ENCODE peak calls at places on chromosomes 6 and 20, in eight cellular contexts. B is stomach, A is left ventricle myocardium inferior, G is GM23248, M is NCI-H1105 treated with DMSO at 0.1 percent for 48 hours, V is GM12865, K is mesenchymal stem cell, R is NCI-H2081. T is an unnamed sample.

GRCh38 chr6:159887146-159887545 is 3.6 kb upstream of the MAS1 start:
- DNase-seq in B (no peak), A (no peak), G (no peak), M (no peak), V (no peak), K (no peak), R (no peak), T (no peak)

GRCh38 chr20:58233881-58234528 is 5.6 kb upstream of the ANKRD60 start:
- DNase-seq in B (no peak), A (no peak), G (peak), M (peak), V (peak), K (peak), R (no peak), T (no peak)

GRCh38 chr20:21228511-21228910 is 74.6 kb upstream of the XRN2 start:
- DNase-seq in B (no peak), A (no peak), G (no peak), M (no peak), V (peak), K (no peak), R (no peak), T (no peak)

GRCh38 chr6:45690846-45691245 is 313.1 kb upstream of the SUPT3H start:
- DNase-seq in B (no peak), A (no peak), G (peak), M (no peak), V (no peak), K (no peak), R (no peak), T (no peak)

GRCh38 chr6:101722481-101722880 is 329.0 kb downstream of the GRIK2 start:
- DNase-seq in B (no peak), A (no peak), G (peak), M (no peak), V (no peak), K (no peak), R (no peak), T (no peak)

GRCh38 chr6:26329763-26330511 is 35.1 kb upstream of the BTN3A2 start:
- DNase-seq in B (no peak), A (no peak), G (peak), M (no peak), V (peak), K (peak), R (peak), T (no peak)

GRCh38 chr6:15530411-15530810 is 132.4 kb downstream of the DTNBP1 start:
- DNase-seq in B (no peak), A (no peak), G (no peak), M (no peak), V (no peak), K (no peak), R (no peak), T (no peak)

GRCh38 chr20:654427-654770 is 1.4 kb upstream of the SRXN1 start:
- DNase-seq in B (no peak), A (no peak), G (no peak), M (no peak), V (no peak), K (no peak), R (no peak), T (no peak)

GRCh38 chr6:54980511-54981275 is 134.1 kb downstream of the FAM83B start:
- DNase-seq in B (no peak), A (no peak), G (peak), M (no peak), V (no peak), K (peak), R (no peak), T (no peak)

GRCh38 chr6:104161960-104162669 is 697.6 kb downstream of the HACE1 start:
- DNase-seq in B (no peak), A (no peak), G (peak), M (no peak), V (no peak), K (peak), R (no peak), T (no peak)

GRCh38 chr6:118596774-118597332 is 48.8 kb downstream of the PLN start:
- DNase-seq in B (no peak), A (no peak), G (no peak), M (no peak), V (no peak), K (no peak), R (no peak), T (no peak)

GRCh38 chr6:12423852-12424251 is 133.7 kb downstream of the EDN1 start:
- DNase-seq in B (no peak), A (no peak), G (no peak), M (no peak), V (no peak), K (peak), R (no peak), T (no peak)

GRCh38 chr6:167826230-167827061 is at the start of gene AFDN:
- DNase-seq in B (peak), A (peak), G (peak), M (peak), V (peak), K (peak), R (peak), T (no peak)

GRCh38 chr6:151351146-151351700 is 40.1 kb downstream of the ZBTB2 start:
- DNase-seq in B (no peak), A (no peak), G (no peak), M (no peak), V (no peak), K (no peak), R (no peak), T (no peak)

GRCh38 chr20:25057234-25058050 is 497 bp downstream of the ACSS1 start:
- DNase-seq in B (peak), A (peak), G (peak), M (peak), V (peak), K (peak), R (peak), T (no peak)

GRCh38 chr6:100347901-100348550 is 116.7 kb downstream of the SIM1 start:
- DNase-seq in B (no peak), A (no peak), G (peak), M (no peak), V (peak), K (peak), R (no peak), T (no peak)

GRCh38 chr6:22350109-22350508 is 53.3 kb upstream of the PRL start:
- DNase-seq in B (no peak), A (no peak), G (no peak), M (peak), V (no peak), K (peak), R (no peak), T (no peak)

GRCh38 chr20:53579581-53580375 is 13.9 kb downstream of the ZNF217 start:
- DNase-seq in B (peak), A (no peak), G (peak), M (no peak), V (peak), K (peak), R (no peak), T (no peak)

GRCh38 chr20:46348231-46348803 is 40.0 kb upstream of the CDH22 start:
- DNase-seq in B (no peak), A (no peak), G (peak), M (peak), V (no peak), K (peak), R (peak), T (no peak)

GRCh38 chr20:24303393-24303792 is 166.0 kb upstream of the SYNDIG1 start:
- DNase-seq in B (no peak), A (no peak), G (peak), M (no peak), V (no peak), K (no peak), R (no peak), T (no peak)

GRCh38 chr6:15400572-15401004 is 154.7 kb downstream of the JARID2 start:
- DNase-seq in B (no peak), A (peak), G (peak), M (peak), V (peak), K (peak), R (peak), T (no peak)

GRCh38 chr6:156729248-156729647 is 47.9 kb upstream of the ARID1B start:
- DNase-seq in B (no peak), A (no peak), G (peak), M (no peak), V (peak), K (peak), R (no peak), T (no peak)

GRCh38 chr6:77341058-77341986 is 122.0 kb downstream of the HTR1B start:
- DNase-seq in B (peak), A (peak), G (no peak), M (no peak), V (no peak), K (peak), R (no peak), T (no peak)

GRCh38 chr6:34157851-34158250 is 12.0 kb upstream of the GRM4 start:
- DNase-seq in B (no peak), A (no peak), G (no peak), M (no peak), V (no peak), K (no peak), R (no peak), T (no peak)

GRCh38 chr6:34423254-34423653 is 2.6 kb downstream of the RPS10 start:
- DNase-seq in B (no peak), A (no peak), G (peak), M (no peak), V (no peak), K (peak), R (no peak), T (no peak)

GRCh38 chr6:46491789-46492547 is 719 bp upstream of the RCAN2 start:
- DNase-seq in B (peak), A (peak), G (peak), M (peak), V (no peak), K (peak), R (peak), T (no peak)

GRCh38 chr6:20060252-20060651 is 152.0 kb downstream of the MBOAT1 start:
- DNase-seq in B (no peak), A (no peak), G (no peak), M (no peak), V (no peak), K (no peak), R (no peak), T (no peak)

GRCh38 chr6:90045535-90045934 is 151.3 kb downstream of the GJA10 start:
- DNase-seq in B (no peak), A (no peak), G (no peak), M (no peak), V (no peak), K (no peak), R (no peak), T (no peak)

GRCh38 chr20:61929971-61930666 is 135.6 kb downstream of the TAF4 start:
- DNase-seq in B (no peak), A (peak), G (no peak), M (no peak), V (no peak), K (no peak), R (no peak), T (no peak)

GRCh38 chr6:16760536-16761468 is at the start of gene ATXN1:
- DNase-seq in B (peak), A (peak), G (peak), M (peak), V (peak), K (peak), R (no peak), T (no peak)

GRCh38 chr6:111657146-111657545 is 51.5 kb upstream of the TRAF3IP2 start:
- DNase-seq in B (no peak), A (no peak), G (peak), M (no peak), V (no peak), K (peak), R (no peak), T (no peak)

GRCh38 chr6:156963712-156964700 is 186.8 kb downstream of the ARID1B start:
- DNase-seq in B (no peak), A (no peak), G (peak), M (no peak), V (peak), K (peak), R (no peak), T (no peak)

GRCh38 chr6:151482290-151482689 is 11.5 kb upstream of the CCDC170 start:
- DNase-seq in B (no peak), A (no peak), G (peak), M (no peak), V (peak), K (no peak), R (no peak), T (no peak)

GRCh38 chr20:37339208-37339607 is 6.7 kb upstream of the SRC start:
- DNase-seq in B (no peak), A (no peak), G (no peak), M (no peak), V (no peak), K (no peak), R (no peak), T (no peak)

GRCh38 chr6:41027251-41027650 is 11.8 kb downstream of the UNC5CL start:
- DNase-seq in B (no peak), A (no peak), G (no peak), M (no peak), V (no peak), K (no peak), R (no peak), T (no peak)

GRCh38 chr20:42441196-42441861 is 748.4 kb downstream of the PTPRT start:
- DNase-seq in B (no peak), A (no peak), G (no peak), M (no peak), V (no peak), K (no peak), R (no peak), T (no peak)